ENCODE peak calls at places on chromosomes 7 and 10, in ten cellular contexts. One of them, this sample, is unnamed.

GRCh38 chr10:79342295-79342761 is 4.9 kb upstream of the PPIF start:
- DNase-seq in A172: no peak
- DNase-seq in left lobe of liver: peak; percentile 84
- DNase-seq in GM23248: no peak
- DNase-seq in dermis blood vessel endothelial cell: no peak
- DNase-seq in left ventricle myocardium inferior: no peak
- DNase-seq in left cardiac atrium: no peak
- DNase-seq in NCI-H69: no peak
- DNase-seq in posterior vena cava: peak; percentile 64
- DNase-seq in HS-5: no peak
- DNase-seq in this sample: no peak

GRCh38 chr10:122149138-122149606 is 121.9 kb upstream of the BTBD16 start:
- DNase-seq in A172: no peak
- DNase-seq in left lobe of liver: no peak
- DNase-seq in GM23248: no peak
- DNase-seq in dermis blood vessel endothelial cell: peak; percentile 19
- DNase-seq in left ventricle myocardium inferior: peak; percentile 85
- DNase-seq in left cardiac atrium: peak; percentile 85
- DNase-seq in NCI-H69: peak; percentile 43
- DNase-seq in posterior vena cava: peak; percentile 91
- DNase-seq in HS-5: no peak
- DNase-seq in this sample: no peak

GRCh38 chr7:17689361-17689760 is 250.9 kb downstream of the SNX13 start:
- DNase-seq in A172: no peak
- DNase-seq in left lobe of liver: no peak
- DNase-seq in GM23248: peak; percentile 19
- DNase-seq in dermis blood vessel endothelial cell: no peak
- DNase-seq in left ventricle myocardium inferior: no peak
- DNase-seq in left cardiac atrium: no peak
- DNase-seq in NCI-H69: peak; percentile 15
- DNase-seq in posterior vena cava: no peak
- DNase-seq in HS-5: no peak
- DNase-seq in this sample: no peak

GRCh38 chr10:79979310-79979972 is 30.5 kb upstream of the SFTPD start:
- DNase-seq in A172: no peak
- DNase-seq in left lobe of liver: no peak
- DNase-seq in GM23248: no peak
- DNase-seq in dermis blood vessel endothelial cell: no peak
- DNase-seq in left ventricle myocardium inferior: no peak
- DNase-seq in left cardiac atrium: no peak
- DNase-seq in NCI-H69: no peak
- DNase-seq in posterior vena cava: no peak
- DNase-seq in HS-5: no peak
- DNase-seq in this sample: no peak

GRCh38 chr10:3531670-3532069 is 253.3 kb downstream of the KLF6 start:
- DNase-seq in A172: no peak
- DNase-seq in left lobe of liver: no peak
- DNase-seq in GM23248: no peak
- DNase-seq in dermis blood vessel endothelial cell: no peak
- DNase-seq in left ventricle myocardium inferior: no peak
- DNase-seq in left cardiac atrium: no peak
- DNase-seq in NCI-H69: no peak
- DNase-seq in posterior vena cava: no peak
- DNase-seq in HS-5: no peak
- DNase-seq in this sample: no peak

GRCh38 chr7:110775046-110775445 is 315.9 kb upstream of the LRRN3 start:
- DNase-seq in A172: no peak
- DNase-seq in left lobe of liver: no peak
- DNase-seq in GM23248: peak; percentile 29
- DNase-seq in dermis blood vessel endothelial cell: no peak
- DNase-seq in left ventricle myocardium inferior: no peak
- DNase-seq in left cardiac atrium: no peak
- DNase-seq in NCI-H69: no peak
- DNase-seq in posterior vena cava: no peak
- DNase-seq in HS-5: no peak
- DNase-seq in this sample: no peak

GRCh38 chr7:130904031-130904757 is 170.2 kb upstream of the KLF14 start:
- DNase-seq in A172: peak; percentile 83
- DNase-seq in left lobe of liver: peak; percentile 77
- DNase-seq in GM23248: peak; percentile 93
- DNase-seq in dermis blood vessel endothelial cell: peak; percentile 97
- DNase-seq in left ventricle myocardium inferior: no peak
- DNase-seq in left cardiac atrium: no peak
- DNase-seq in NCI-H69: no peak
- DNase-seq in posterior vena cava: no peak
- DNase-seq in HS-5: peak; percentile 91
- DNase-seq in this sample: no peak

GRCh38 chr7:143901360-143901709 is 641 bp downstream of the TCAF1 start:
- DNase-seq in A172: peak; percentile 30
- DNase-seq in left lobe of liver: peak; percentile 54
- DNase-seq in GM23248: peak; percentile 71
- DNase-seq in dermis blood vessel endothelial cell: peak; percentile 65
- DNase-seq in left ventricle myocardium inferior: peak; percentile 47
- DNase-seq in left cardiac atrium: peak; percentile 44
- DNase-seq in NCI-H69: no peak
- DNase-seq in posterior vena cava: peak; percentile 81
- DNase-seq in HS-5: no peak
- DNase-seq in this sample: peak; percentile 45

GRCh38 chr10:116237260-116237659 is 35.7 kb downstream of the GFRA1 start:
- DNase-seq in A172: no peak
- DNase-seq in left lobe of liver: peak; percentile 59
- DNase-seq in GM23248: no peak
- DNase-seq in dermis blood vessel endothelial cell: no peak
- DNase-seq in left ventricle myocardium inferior: no peak
- DNase-seq in left cardiac atrium: no peak
- DNase-seq in NCI-H69: peak; percentile 13
- DNase-seq in posterior vena cava: no peak
- DNase-seq in HS-5: no peak
- DNase-seq in this sample: no peak

GRCh38 chr7:66236713-66237303 is 31.7 kb downstream of the TPST1 start:
- DNase-seq in A172: no peak
- DNase-seq in left lobe of liver: no peak
- DNase-seq in GM23248: peak; percentile 48
- DNase-seq in dermis blood vessel endothelial cell: no peak
- DNase-seq in left ventricle myocardium inferior: no peak
- DNase-seq in left cardiac atrium: no peak
- DNase-seq in NCI-H69: no peak
- DNase-seq in posterior vena cava: no peak
- DNase-seq in HS-5: no peak
- DNase-seq in this sample: no peak

GRCh38 chr7:28768577-28769147 is 189.5 kb downstream of the TRIL start:
- DNase-seq in A172: no peak
- DNase-seq in left lobe of liver: no peak
- DNase-seq in GM23248: peak; percentile 92
- DNase-seq in dermis blood vessel endothelial cell: peak; percentile 18
- DNase-seq in left ventricle myocardium inferior: no peak
- DNase-seq in left cardiac atrium: no peak
- DNase-seq in NCI-H69: peak; percentile 16
- DNase-seq in posterior vena cava: no peak
- DNase-seq in HS-5: peak; percentile 60
- DNase-seq in this sample: no peak

GRCh38 chr10:103548006-103548405 is 54.5 kb downstream of the NEURL1 start:
- DNase-seq in A172: no peak
- DNase-seq in left lobe of liver: no peak
- DNase-seq in GM23248: no peak
- DNase-seq in dermis blood vessel endothelial cell: no peak
- DNase-seq in left ventricle myocardium inferior: no peak
- DNase-seq in left cardiac atrium: no peak
- DNase-seq in NCI-H69: no peak
- DNase-seq in posterior vena cava: no peak
- DNase-seq in HS-5: no peak
- DNase-seq in this sample: no peak

GRCh38 chr7:144027070-144027469 is 21.7 kb upstream of the OR2A5 start:
- DNase-seq in A172: peak; percentile 13
- DNase-seq in left lobe of liver: no peak
- DNase-seq in GM23248: peak; percentile 61
- DNase-seq in dermis blood vessel endothelial cell: peak; percentile 54
- DNase-seq in left ventricle myocardium inferior: no peak
- DNase-seq in left cardiac atrium: no peak
- DNase-seq in NCI-H69: peak; percentile 5
- DNase-seq in posterior vena cava: no peak
- DNase-seq in HS-5: no peak
- DNase-seq in this sample: peak; percentile 64

GRCh38 chr7:92275327-92275726 is 29.6 kb downstream of the ANKIB1 start:
- DNase-seq in A172: no peak
- DNase-seq in left lobe of liver: no peak
- DNase-seq in GM23248: no peak
- DNase-seq in dermis blood vessel endothelial cell: no peak
- DNase-seq in left ventricle myocardium inferior: no peak
- DNase-seq in left cardiac atrium: no peak
- DNase-seq in NCI-H69: no peak
- DNase-seq in posterior vena cava: no peak
- DNase-seq in HS-5: no peak
- DNase-seq in this sample: no peak

GRCh38 chr7:514651-515598 is 4.7 kb downstream of the PDGFA start:
- DNase-seq in A172: peak; percentile 78
- DNase-seq in left lobe of liver: no peak
- DNase-seq in GM23248: no peak
- DNase-seq in dermis blood vessel endothelial cell: peak; percentile 48
- DNase-seq in left ventricle myocardium inferior: no peak
- DNase-seq in left cardiac atrium: peak; percentile 59
- DNase-seq in NCI-H69: peak; percentile 65
- DNase-seq in posterior vena cava: no peak
- DNase-seq in HS-5: no peak
- DNase-seq in this sample: peak; percentile 62

GRCh38 chr10:132458595-132459251 is 61.7 kb downstream of the PWWP2B start:
- DNase-seq in A172: no peak
- DNase-seq in left lobe of liver: peak; percentile 65
- DNase-seq in GM23248: peak; percentile 55
- DNase-seq in dermis blood vessel endothelial cell: peak; percentile 57
- DNase-seq in left ventricle myocardium inferior: no peak
- DNase-seq in left cardiac atrium: peak; percentile 59
- DNase-seq in NCI-H69: peak; percentile 31
- DNase-seq in posterior vena cava: no peak
- DNase-seq in HS-5: no peak
- DNase-seq in this sample: peak; percentile 31

GRCh38 chr7:106094780-106095179 is 17.3 kb downstream of the SYPL1 start:
- DNase-seq in A172: no peak
- DNase-seq in left lobe of liver: no peak
- DNase-seq in GM23248: no peak
- DNase-seq in dermis blood vessel endothelial cell: no peak
- DNase-seq in left ventricle myocardium inferior: no peak
- DNase-seq in left cardiac atrium: no peak
- DNase-seq in NCI-H69: peak; percentile 36
- DNase-seq in posterior vena cava: no peak
- DNase-seq in HS-5: no peak
- DNase-seq in this sample: no peak

GRCh38 chr10:105041956-105042355 is 400.9 kb downstream of the SORCS3 start:
- DNase-seq in A172: peak; percentile 8
- DNase-seq in left lobe of liver: no peak
- DNase-seq in GM23248: no peak
- DNase-seq in dermis blood vessel endothelial cell: no peak
- DNase-seq in left ventricle myocardium inferior: no peak
- DNase-seq in left cardiac atrium: no peak
- DNase-seq in NCI-H69: peak; percentile 3
- DNase-seq in posterior vena cava: no peak
- DNase-seq in HS-5: no peak
- DNase-seq in this sample: no peak

GRCh38 chr10:125840955-125841354 is 17.6 kb downstream of the BCCIP start:
- DNase-seq in A172: no peak
- DNase-seq in left lobe of liver: no peak
- DNase-seq in GM23248: no peak
- DNase-seq in dermis blood vessel endothelial cell: peak; percentile 60
- DNase-seq in left ventricle myocardium inferior: no peak
- DNase-seq in left cardiac atrium: no peak
- DNase-seq in NCI-H69: peak; percentile 35
- DNase-seq in posterior vena cava: no peak
- DNase-seq in HS-5: no peak
- DNase-seq in this sample: no peak

GRCh38 chr10:10092581-10092980 is 925.1 kb upstream of the CELF2 start:
- DNase-seq in A172: no peak
- DNase-seq in left lobe of liver: no peak
- DNase-seq in GM23248: peak; percentile 14
- DNase-seq in dermis blood vessel endothelial cell: no peak
- DNase-seq in left ventricle myocardium inferior: peak; percentile 26
- DNase-seq in left cardiac atrium: peak; percentile 29
- DNase-seq in NCI-H69: no peak
- DNase-seq in posterior vena cava: no peak
- DNase-seq in HS-5: no peak
- DNase-seq in this sample: no peak

GRCh38 chr7:99193527-99194214 is 14.2 kb downstream of the KPNA7 start:
- DNase-seq in A172: peak; percentile 58
- DNase-seq in left lobe of liver: no peak
- DNase-seq in GM23248: peak; percentile 80
- DNase-seq in dermis blood vessel endothelial cell: no peak
- DNase-seq in left ventricle myocardium inferior: no peak
- DNase-seq in left cardiac atrium: no peak
- DNase-seq in NCI-H69: no peak
- DNase-seq in posterior vena cava: peak; percentile 13
- DNase-seq in HS-5: peak; percentile 10
- DNase-seq in this sample: no peak

GRCh38 chr10:86937502-86938154 is 19.8 kb downstream of the MMRN2 start:
- DNase-seq in A172: no peak
- DNase-seq in left lobe of liver: peak; percentile 30
- DNase-seq in GM23248: no peak
- DNase-seq in dermis blood vessel endothelial cell: no peak
- DNase-seq in left ventricle myocardium inferior: no peak
- DNase-seq in left cardiac atrium: no peak
- DNase-seq in NCI-H69: no peak
- DNase-seq in posterior vena cava: no peak
- DNase-seq in HS-5: no peak
- DNase-seq in this sample: no peak

GRCh38 chr10:95391570-95392249 is 100.9 kb upstream of the PDLIM1 start:
- DNase-seq in A172: peak; percentile 46
- DNase-seq in left lobe of liver: no peak
- DNase-seq in GM23248: peak; percentile 40
- DNase-seq in dermis blood vessel endothelial cell: peak; percentile 48
- DNase-seq in left ventricle myocardium inferior: no peak
- DNase-seq in left cardiac atrium: no peak
- DNase-seq in NCI-H69: peak; percentile 45
- DNase-seq in posterior vena cava: no peak
- DNase-seq in HS-5: no peak
- DNase-seq in this sample: no peak

GRCh38 chr7:2281556-2281955 is 32.7 kb downstream of the SNX8 start:
- DNase-seq in A172: no peak
- DNase-seq in left lobe of liver: no peak
- DNase-seq in GM23248: peak; percentile 64
- DNase-seq in dermis blood vessel endothelial cell: peak; percentile 77
- DNase-seq in left ventricle myocardium inferior: peak; percentile 22
- DNase-seq in left cardiac atrium: no peak
- DNase-seq in NCI-H69: no peak
- DNase-seq in posterior vena cava: no peak
- DNase-seq in HS-5: no peak
- DNase-seq in this sample: no peak

GRCh38 chr7:106369349-106369748 is 84.6 kb upstream of the NAMPT start:
- DNase-seq in A172: peak; percentile 67
- DNase-seq in left lobe of liver: no peak
- DNase-seq in GM23248: peak; percentile 91
- DNase-seq in dermis blood vessel endothelial cell: peak; percentile 53
- DNase-seq in left ventricle myocardium inferior: no peak
- DNase-seq in left cardiac atrium: no peak
- DNase-seq in NCI-H69: no peak
- DNase-seq in posterior vena cava: no peak
- DNase-seq in HS-5: no peak
- DNase-seq in this sample: no peak

GRCh38 chr7:26648429-26649015 is 215.9 kb downstream of the SKAP2 start:
- DNase-seq in A172: peak; percentile 62
- DNase-seq in left lobe of liver: no peak
- DNase-seq in GM23248: peak; percentile 78
- DNase-seq in dermis blood vessel endothelial cell: no peak
- DNase-seq in left ventricle myocardium inferior: no peak
- DNase-seq in left cardiac atrium: no peak
- DNase-seq in NCI-H69: no peak
- DNase-seq in posterior vena cava: no peak
- DNase-seq in HS-5: peak; percentile 31
- DNase-seq in this sample: no peak

GRCh38 chr10:19488592-19489280 is 327.5 kb upstream of the PLXDC2 start:
- DNase-seq in A172: no peak
- DNase-seq in left lobe of liver: no peak
- DNase-seq in GM23248: peak; percentile 32
- DNase-seq in dermis blood vessel endothelial cell: no peak
- DNase-seq in left ventricle myocardium inferior: peak; percentile 48
- DNase-seq in left cardiac atrium: peak; percentile 57
- DNase-seq in NCI-H69: no peak
- DNase-seq in posterior vena cava: peak; percentile 85
- DNase-seq in HS-5: no peak
- DNase-seq in this sample: no peak

This sample was measured in hippocampal formation.